ENCODE peak calls at places on chromosomes 12 and 14, in four cellular contexts. One of them, this sample, is unnamed.

GRCh38 chr14:55136241-55136640 is 7.2 kb downstream of the LGALS3 start:
- DNase-seq in stomach: no peak
- DNase-seq in hippocampal formation: no peak
- DNase-seq in fibroblast of mammary gland: peak
- DNase-seq in this sample: no peak

GRCh38 chr12:53186745-53187144 is 6.0 kb upstream of the CSAD start:
- DNase-seq in stomach: no peak
- DNase-seq in hippocampal formation: no peak
- DNase-seq in fibroblast of mammary gland: no peak
- DNase-seq in this sample: no peak

GRCh38 chr12:122872815-122873361 is 23.0 kb downstream of the VPS37B start:
- DNase-seq in stomach: peak
- DNase-seq in hippocampal formation: no peak
- DNase-seq in fibroblast of mammary gland: no peak
- DNase-seq in this sample: no peak

GRCh38 chr12:91819132-91819447 is 326.6 kb downstream of the BTG1 start:
- DNase-seq in stomach: no peak
- DNase-seq in hippocampal formation: no peak
- DNase-seq in fibroblast of mammary gland: peak
- DNase-seq in this sample: no peak

GRCh38 chr12:117334855-117335587 is 26.4 kb downstream of the NOS1 start:
- DNase-seq in stomach: no peak
- DNase-seq in hippocampal formation: no peak
- DNase-seq in fibroblast of mammary gland: no peak
- DNase-seq in this sample: no peak

GRCh38 chr12:55847603-55848329 is 5.0 kb upstream of the MMP19 start:
- DNase-seq in stomach: peak
- DNase-seq in hippocampal formation: peak
- DNase-seq in fibroblast of mammary gland: peak
- DNase-seq in this sample: no peak

GRCh38 chr12:92094751-92095161 is 50.9 kb downstream of the BTG1 start:
- DNase-seq in stomach: no peak
- DNase-seq in hippocampal formation: no peak
- DNase-seq in fibroblast of mammary gland: peak
- DNase-seq in this sample: no peak

GRCh38 chr14:68809524-68809923 is 16.7 kb upstream of the ZFP36L1 start:
- DNase-seq in stomach: no peak
- DNase-seq in hippocampal formation: no peak
- DNase-seq in fibroblast of mammary gland: no peak
- DNase-seq in this sample: no peak

GRCh38 chr14:99586761-99587462 is 17.1 kb downstream of the CCDC85C start:
- DNase-seq in stomach: no peak
- DNase-seq in hippocampal formation: no peak
- DNase-seq in fibroblast of mammary gland: no peak
- DNase-seq in this sample: no peak

GRCh38 chr14:105850853-105851581 is 324.6 kb downstream of the TMEM121 start:
- DNase-seq in stomach: no peak
- DNase-seq in hippocampal formation: no peak
- DNase-seq in fibroblast of mammary gland: no peak
- DNase-seq in this sample: no peak

GRCh38 chr12:56878010-56878339 is 56.2 kb downstream of the SDR9C7 start:
- DNase-seq in stomach: no peak
- DNase-seq in hippocampal formation: no peak
- DNase-seq in fibroblast of mammary gland: no peak
- DNase-seq in this sample: no peak

GRCh38 chr12:126117502-126117901 is 1052.3 kb downstream of the AACS start:
- DNase-seq in stomach: no peak
- DNase-seq in hippocampal formation: no peak
- DNase-seq in fibroblast of mammary gland: no peak
- DNase-seq in this sample: no peak

GRCh38 chr14:69963966-69964365 is 84.8 kb downstream of the SMOC1 start:
- DNase-seq in stomach: no peak
- DNase-seq in hippocampal formation: peak
- DNase-seq in fibroblast of mammary gland: no peak
- DNase-seq in this sample: no peak

This sample was measured in activated T-cell treated with anti-CD3 and anti-CD28 coated beads, Interleukin-2, amount 50 U/mL, for 72 hours.